ENCODE peak calls at places on chromosomes 2 and 18, in five cellular contexts. J is OCI-LY7, Z is heart right ventricle, B is HCT116, C is A549. O is an unnamed sample.

GRCh38 chr2:214960677-214961076 is 151.2 kb upstream of the BARD1 start:
- DNase-seq in J (peak), Z (no peak), B (no peak), C (no peak), O (no peak)

GRCh38 chr2:173355132-173355865 is 627 bp downstream of the CDCA7 start:
- DNase-seq in J (peak), Z (peak), B (peak), C (peak), O (peak)

GRCh38 chr2:196077821-196078220 is 9.2 kb upstream of the DNAH7 start:
- DNase-seq in J (no peak), Z (no peak), B (no peak), C (no peak), O (no peak)

GRCh38 chr2:227872676-227873075 is 1.2 kb downstream of the DAW1 start:
- DNase-seq in J (no peak), Z (no peak), B (no peak), C (no peak), O (no peak)

GRCh38 chr2:202278036-202278760 is 12.6 kb downstream of the NOP58 start:
- DNase-seq in J (no peak), Z (no peak), B (no peak), C (no peak), O (no peak)

GRCh38 chr2:113873867-113874266 is 16.0 kb upstream of the ACTR3 start:
- DNase-seq in J (no peak), Z (no peak), B (no peak), C (no peak), O (no peak)

GRCh38 chr2:159895258-159896209 is 97.5 kb upstream of the CD302 start:
- DNase-seq in J (no peak), Z (no peak), B (no peak), C (no peak), O (no peak)

GRCh38 chr2:28393115-28393836 is 618 bp downstream of the FOSL2 start:
- DNase-seq in J (no peak), Z (peak), B (no peak), C (peak), O (peak)

GRCh38 chr2:36380624-36381481 is 25.3 kb downstream of the CRIM1 start:
- DNase-seq in J (no peak), Z (no peak), B (no peak), C (peak), O (peak)

GRCh38 chr2:28166956-28167355 is 225.7 kb upstream of the FOSL2 start:
- DNase-seq in J (no peak), Z (no peak), B (no peak), C (no peak), O (no peak)

GRCh38 chr2:24762518-24762917 is 30.7 kb downstream of the PTRHD1 start:
- DNase-seq in J (no peak), Z (no peak), B (no peak), C (no peak), O (no peak)

GRCh38 chr2:230773039-230773773 is 60.6 kb downstream of the CAB39 start:
- DNase-seq in J (no peak), Z (no peak), B (no peak), C (no peak), O (no peak)

GRCh38 chr2:171792157-171792556 is 101.9 kb downstream of the SLC25A12 start:
- DNase-seq in J (no peak), Z (no peak), B (no peak), C (no peak), O (no peak)

DNA sequence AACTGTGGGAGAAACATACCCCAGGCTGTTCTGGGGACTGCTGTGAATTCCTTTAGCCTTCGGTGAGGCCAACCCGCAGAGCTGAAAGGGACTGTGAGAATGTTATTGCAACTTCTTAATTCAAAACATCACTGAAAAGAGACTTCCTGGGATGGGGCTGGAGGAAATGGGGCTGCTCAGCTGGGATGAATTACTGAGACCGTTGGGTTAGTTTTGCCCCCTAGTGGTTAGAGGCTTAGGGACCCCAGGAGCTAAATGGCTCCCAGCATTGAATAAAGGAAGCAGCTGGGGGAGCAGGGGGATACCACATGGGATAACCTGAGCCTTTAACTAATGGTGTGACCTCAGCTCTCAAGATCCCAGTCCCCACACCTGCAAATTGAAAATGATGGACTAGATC is 941.1 kb upstream of the FANCL start:
- DNase-seq in J (peak), Z (no peak), B (no peak), C (peak), O (peak)
- TF ChIP-seq CTCF in J (peak), Z (no peak), B (peak), C (peak), O (peak)

DNA sequence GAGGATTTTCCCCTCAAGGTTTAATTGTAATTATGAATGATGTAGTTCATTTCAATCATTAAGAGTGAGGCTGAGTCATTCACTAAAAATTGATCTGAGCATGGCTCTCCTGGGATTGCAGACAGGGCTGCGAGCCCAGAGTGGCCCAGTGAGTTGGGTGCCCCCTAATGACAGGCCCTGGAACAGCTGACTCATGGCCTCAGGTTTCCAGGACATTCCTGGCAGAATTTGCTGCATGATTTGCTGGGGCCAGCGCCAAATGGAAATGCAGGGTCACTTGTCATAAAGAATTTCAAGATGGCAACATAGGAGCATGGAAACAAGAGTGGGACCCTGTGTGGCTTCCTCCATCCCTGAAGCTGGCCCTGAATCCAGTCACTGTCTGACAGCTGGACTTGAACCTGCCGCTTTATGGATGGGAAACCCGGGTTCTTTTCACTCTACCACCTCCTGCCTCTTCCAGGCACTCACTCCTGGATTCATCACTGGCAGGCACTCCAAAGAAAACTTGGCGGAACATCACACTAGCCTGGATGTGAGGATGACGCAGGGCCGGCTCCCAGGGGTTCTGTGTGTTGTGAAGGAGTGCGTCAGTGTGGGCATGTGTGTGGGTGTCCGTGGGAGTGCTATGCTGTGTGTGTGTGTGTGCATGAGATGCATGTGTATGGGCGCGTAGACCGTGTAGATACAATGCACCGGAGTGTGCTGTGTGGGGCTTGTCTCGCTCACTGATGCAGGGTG is 15.2 kb downstream of the OTOF start:
- DNase-seq in J (no peak), Z (no peak), B (peak), C (peak), O (peak)
- TF ChIP-seq CTCF in J (peak), Z (peak), B (peak), C (peak), O (peak)

GRCh38 chr2:129766594-129766993 is 212.9 kb upstream of the RAB6C start:
- DNase-seq in J (no peak), Z (no peak), B (no peak), C (no peak), O (no peak)
- TF ChIP-seq CTCF in J (no peak), Z (no peak), B (no peak), C (no peak), O (no peak)

GRCh38 chr18:12271376-12272235 is 17.4 kb downstream of the CIDEA start:
- DNase-seq in J (peak), Z (peak), B (peak), C (peak), O (peak)
- TF ChIP-seq CTCF in J (peak), Z (peak), B (peak), C (peak), O (peak)

GRCh38 chr2:108490506-108491122 is 41.6 kb downstream of the GCC2 start:
- DNase-seq in J (no peak), Z (no peak), B (no peak), C (no peak), O (no peak)

GRCh38 chr2:108491848-108492247 is 42.4 kb upstream of the LIMS1 start:
- DNase-seq in J (no peak), Z (no peak), B (no peak), C (no peak), O (no peak)

GRCh38 chr2:108492364-108492763 is 41.9 kb upstream of the LIMS1 start:
- DNase-seq in J (no peak), Z (no peak), B (no peak), C (peak), O (no peak)
- TF ChIP-seq CTCF in J (no peak), Z (no peak), B (no peak), C (no peak), O (no peak)

DNA sequence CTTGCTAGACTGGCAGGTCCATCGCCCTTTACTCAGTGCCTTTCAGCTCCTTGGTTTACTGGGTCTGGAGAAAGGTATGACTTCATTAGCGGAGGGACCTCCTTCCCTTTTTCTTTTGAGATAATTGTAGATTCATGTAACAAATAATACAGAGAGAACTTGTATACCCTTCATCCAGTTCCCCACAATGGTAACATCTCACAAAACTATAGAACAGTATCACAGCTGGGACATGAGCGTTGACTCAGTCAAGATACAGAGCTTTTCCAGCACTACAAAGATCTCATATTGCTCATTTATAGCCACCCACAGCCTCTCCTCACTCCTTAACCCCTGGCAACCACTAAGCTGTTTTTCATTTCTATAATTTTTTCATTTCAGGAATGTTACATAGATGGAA is 59.8 kb downstream of the ZNF532 start:
- DNase-seq in J (no peak), Z (no peak), B (no peak), C (no peak), O (no peak)
- TF ChIP-seq CTCF in J (no peak), Z (no peak), B (no peak), C (no peak), O (no peak)

DNA sequence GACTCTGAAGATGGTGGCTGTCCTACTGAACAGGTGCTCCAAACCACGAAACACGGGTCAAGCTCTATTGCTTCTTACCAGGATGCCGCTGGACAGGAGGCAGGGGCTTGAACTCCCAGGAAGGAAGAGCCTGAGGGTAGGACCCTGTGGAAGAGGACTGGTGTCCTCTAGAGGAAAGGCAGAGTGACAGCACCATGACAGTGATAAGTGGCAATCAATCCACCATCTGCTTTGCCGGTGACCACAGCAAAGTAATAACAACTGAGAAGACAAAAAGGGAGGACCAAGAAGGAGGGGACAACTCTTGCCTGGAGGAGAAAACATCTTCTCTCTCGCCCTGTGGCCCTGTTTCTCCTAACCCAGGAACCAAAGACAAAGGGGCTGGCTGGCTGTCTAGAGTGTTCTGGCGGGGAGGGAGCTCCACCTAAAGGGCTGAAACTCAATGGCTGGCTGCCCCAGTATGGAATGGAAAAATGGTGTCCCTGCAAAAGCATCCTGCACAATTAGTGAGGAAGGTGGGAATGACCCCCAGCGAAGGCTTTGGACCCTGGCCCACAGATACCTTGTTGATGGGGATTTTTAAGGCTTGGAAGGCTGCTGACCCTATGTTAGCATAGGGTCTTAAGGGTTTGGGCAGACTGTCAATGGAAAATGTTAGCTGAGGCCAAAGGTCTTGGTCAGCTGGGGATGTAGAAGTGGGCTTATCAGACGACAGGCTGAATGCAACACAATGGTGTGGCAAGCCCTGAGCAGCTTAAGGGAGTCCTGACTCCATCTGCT is 35.4 kb downstream of the PROC start:
- DNase-seq in J (peak), Z (no peak), B (no peak), C (peak), O (no peak)
- TF ChIP-seq CTCF in J (peak), Z (no peak), B (peak), C (no peak), O (no peak)

DNA sequence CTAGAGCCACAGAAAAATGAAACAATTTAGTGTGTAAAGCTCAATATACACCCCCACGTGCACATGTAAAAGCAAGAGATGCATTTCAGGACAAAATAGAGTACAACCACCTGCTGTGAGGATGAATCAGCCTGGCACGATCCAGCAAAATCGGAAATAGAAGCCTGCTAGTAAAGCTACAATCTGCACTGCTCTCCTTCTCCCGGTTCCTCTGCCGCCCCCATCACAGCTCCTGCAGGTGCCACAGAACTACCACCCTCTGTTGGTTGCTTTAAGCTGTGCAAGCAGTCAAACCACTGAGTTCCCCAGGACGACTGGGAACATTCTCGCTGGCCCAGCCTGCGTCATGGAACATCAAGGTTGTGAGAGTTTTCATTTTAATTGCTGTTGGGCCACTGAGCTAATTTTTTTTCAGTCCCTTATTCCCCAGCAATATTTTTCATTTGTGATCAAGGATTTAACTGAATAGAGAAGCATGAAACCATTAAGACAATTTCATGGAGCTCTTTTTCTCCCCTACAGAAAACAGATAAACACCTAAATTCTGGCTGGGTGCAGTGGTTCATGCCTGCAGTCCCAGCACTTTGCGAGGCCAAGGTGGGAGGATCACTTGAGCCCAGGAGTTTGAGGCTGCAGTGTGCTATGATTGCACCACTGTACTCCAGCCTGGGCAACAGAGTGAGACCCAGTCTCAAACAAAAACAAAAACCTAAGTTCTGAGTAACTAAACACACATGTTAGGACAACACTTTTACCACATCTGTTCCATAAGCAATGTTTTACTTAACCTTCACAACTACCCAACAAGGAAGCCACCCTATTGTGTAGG is 47.6 kb upstream of the MAPRE3 start:
- DNase-seq in J (peak), Z (peak), B (peak), C (peak), O (peak)
- TF ChIP-seq CTCF in J (peak), Z (peak), B (peak), C (peak), O (peak)